ENCODE peak calls at places on chromosomes 4 and X, in six cellular contexts. One of them, this sample, is unnamed.

GRCh38 chr4:1800805-1801204 is 7.7 kb downstream of the FGFR3 start:
- DNase-seq in H9: no peak
- DNase-seq in neuronal stem cell: no peak
- DNase-seq in mesenchymal stem cell: no peak
- DNase-seq in H1: no peak
- DNase-seq in trophoblast cell: no peak
- DNase-seq in this sample: no peak

GRCh38 chr4:62814510-62815047 is 1594.7 kb downstream of the TECRL start:
- DNase-seq in H1: no peak
- DNase-seq in mesenchymal stem cell: no peak
- DNase-seq in H9: no peak
- DNase-seq in neuronal stem cell: peak
- DNase-seq in trophoblast cell: no peak
- DNase-seq in this sample: no peak

GRCh38 chr4:101420661-101421060 is 73.3 kb upstream of the PPP3CA start:
- DNase-seq in mesenchymal stem cell: peak
- DNase-seq in neuronal stem cell: no peak
- DNase-seq in H1: no peak
- DNase-seq in trophoblast cell: no peak
- DNase-seq in H9: no peak
- DNase-seq in this sample: peak

GRCh38 chrX:63424063-63424462 is 72.9 kb upstream of the SPIN4 start:
- DNase-seq in trophoblast cell: no peak
- DNase-seq in H9: no peak
- DNase-seq in H1: no peak
- DNase-seq in mesenchymal stem cell: no peak
- DNase-seq in neuronal stem cell: no peak
- DNase-seq in this sample: no peak

GRCh38 chr4:48137766-48138349 is 3.8 kb upstream of the TXK start:
- DNase-seq in H9: no peak
- DNase-seq in neuronal stem cell: no peak
- DNase-seq in H1: no peak
- DNase-seq in trophoblast cell: no peak
- DNase-seq in mesenchymal stem cell: no peak
- DNase-seq in this sample: no peak

GRCh38 chr4:20254517-20255250 is 3.0 kb downstream of the SLIT2 start:
- DNase-seq in H1: no peak
- DNase-seq in neuronal stem cell: peak
- DNase-seq in H9: peak
- DNase-seq in trophoblast cell: no peak
- DNase-seq in mesenchymal stem cell: peak
- DNase-seq in this sample: peak

GRCh38 chrX:16491461-16491860 is 158.5 kb upstream of the S100G start:
- DNase-seq in trophoblast cell: no peak
- DNase-seq in neuronal stem cell: no peak
- DNase-seq in H9: no peak
- DNase-seq in mesenchymal stem cell: no peak
- DNase-seq in H1: no peak
- DNase-seq in this sample: no peak

GRCh38 chr4:74330295-74330750 is 22.1 kb downstream of the EPGN start:
- DNase-seq in mesenchymal stem cell: no peak
- DNase-seq in H1: no peak
- DNase-seq in trophoblast cell: no peak
- DNase-seq in H9: no peak
- DNase-seq in neuronal stem cell: no peak
- DNase-seq in this sample: no peak

GRCh38 chrX:100687546-100687945 is 43.5 kb downstream of the SRPX2 start:
- DNase-seq in H9: no peak
- DNase-seq in mesenchymal stem cell: no peak
- DNase-seq in H1: no peak
- DNase-seq in trophoblast cell: no peak
- DNase-seq in neuronal stem cell: no peak
- DNase-seq in this sample: no peak

GRCh38 chrX:19566359-19567141 is 51.2 kb upstream of the MAP3K15 start:
- DNase-seq in mesenchymal stem cell: peak
- DNase-seq in H9: no peak
- DNase-seq in trophoblast cell: no peak
- DNase-seq in H1: no peak
- DNase-seq in neuronal stem cell: no peak
- DNase-seq in this sample: peak

GRCh38 chr4:32472918-32473317 is 1752.7 kb downstream of the PCDH7 start:
- DNase-seq in H1: no peak
- DNase-seq in H9: peak
- DNase-seq in neuronal stem cell: no peak
- DNase-seq in trophoblast cell: no peak
- DNase-seq in mesenchymal stem cell: no peak
- DNase-seq in this sample: no peak

GRCh38 chrX:130726661-130727060 is 176.3 kb downstream of the ENOX2 start:
- DNase-seq in H9: no peak
- DNase-seq in neuronal stem cell: no peak
- DNase-seq in H1: no peak
- DNase-seq in mesenchymal stem cell: peak
- DNase-seq in trophoblast cell: peak
- DNase-seq in this sample: peak

GRCh38 chr4:154559141-154559841 is 3.5 kb upstream of the FGB start:
- DNase-seq in mesenchymal stem cell: peak
- DNase-seq in H9: peak
- DNase-seq in H1: no peak
- DNase-seq in trophoblast cell: peak
- DNase-seq in neuronal stem cell: peak
- DNase-seq in this sample: peak

GRCh38 chr4:107248571-107248970 is 212.5 kb upstream of the DKK2 start:
- DNase-seq in mesenchymal stem cell: no peak
- DNase-seq in trophoblast cell: no peak
- DNase-seq in H9: no peak
- DNase-seq in neuronal stem cell: no peak
- DNase-seq in H1: no peak
- DNase-seq in this sample: peak

GRCh38 chr4:2843023-2843908 is at the start of gene ADD1:
- DNase-seq in neuronal stem cell: peak
- DNase-seq in H9: peak
- DNase-seq in H1: peak
- DNase-seq in mesenchymal stem cell: peak
- DNase-seq in trophoblast cell: peak
- DNase-seq in this sample: peak

GRCh38 chrX:153900806-153901752 is 3.4 kb upstream of the AVPR2 start:
- DNase-seq in neuronal stem cell: no peak
- DNase-seq in trophoblast cell: peak
- DNase-seq in H9: peak
- DNase-seq in H1: no peak
- DNase-seq in mesenchymal stem cell: peak
- DNase-seq in this sample: peak

GRCh38 chr4:73869130-73870055 is at the start of gene CXCL1:
- DNase-seq in mesenchymal stem cell: peak
- DNase-seq in H9: peak
- DNase-seq in trophoblast cell: no peak
- DNase-seq in neuronal stem cell: peak
- DNase-seq in H1: peak
- DNase-seq in this sample: no peak

GRCh38 chrX:43633081-43633480 is 23.0 kb upstream of the MAOA start:
- DNase-seq in mesenchymal stem cell: no peak
- DNase-seq in H9: no peak
- DNase-seq in trophoblast cell: no peak
- DNase-seq in H1: no peak
- DNase-seq in neuronal stem cell: no peak
- DNase-seq in this sample: no peak
- H4K91ac ChIP-seq in mesenchymal stem cell: no peak
- H4K91ac ChIP-seq in H9: no peak
- H4K91ac ChIP-seq in trophoblast cell: no peak
- H4K91ac ChIP-seq in H1: no peak
- H4K91ac ChIP-seq in neuronal stem cell: no peak
- H4K91ac ChIP-seq in this sample: no peak

GRCh38 chr4:184061582-184061981 is 156.1 kb downstream of the ENPP6 start:
- DNase-seq in H9: peak
- DNase-seq in H1: no peak
- DNase-seq in mesenchymal stem cell: no peak
- DNase-seq in trophoblast cell: no peak
- DNase-seq in neuronal stem cell: no peak
- DNase-seq in this sample: no peak
- H4K91ac ChIP-seq in H9: no peak
- H4K91ac ChIP-seq in H1: no peak
- H4K91ac ChIP-seq in mesenchymal stem cell: no peak
- H4K91ac ChIP-seq in trophoblast cell: no peak
- H4K91ac ChIP-seq in neuronal stem cell: no peak
- H4K91ac ChIP-seq in this sample: no peak

DNA sequence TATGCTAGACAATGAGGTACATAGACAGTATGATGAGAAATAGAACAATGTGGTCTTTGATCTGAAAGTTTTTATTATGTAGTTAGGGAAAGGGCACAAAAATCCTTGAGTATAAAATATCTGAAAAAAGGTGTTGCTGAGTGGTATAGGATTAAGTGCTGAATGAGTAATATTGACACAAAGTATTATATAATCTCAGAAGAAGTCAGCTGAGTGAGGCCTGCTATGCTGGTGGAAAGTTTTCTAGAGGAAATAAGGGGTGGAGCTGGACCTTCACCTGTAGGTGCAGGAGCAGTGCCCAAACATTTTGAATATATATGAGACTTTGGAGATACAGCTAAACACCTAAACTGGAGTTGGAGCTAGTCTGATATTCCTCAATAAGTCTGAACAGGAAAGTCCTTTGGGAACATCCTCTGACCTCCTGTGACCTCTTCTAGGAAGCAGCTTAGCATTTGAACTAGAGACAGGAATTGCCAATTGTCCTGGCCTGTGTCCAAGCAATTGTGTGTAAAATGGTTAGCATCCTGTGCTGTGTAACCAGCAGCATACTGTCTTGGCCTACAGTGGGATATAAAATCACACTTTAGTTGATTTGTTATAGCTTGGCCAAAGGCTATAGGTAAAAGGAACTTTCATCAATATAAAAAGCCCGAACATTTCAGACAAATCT is 285.3 kb downstream of the ANKRD50 start:
- DNase-seq in trophoblast cell: no peak
- DNase-seq in mesenchymal stem cell: no peak
- DNase-seq in H1: no peak
- DNase-seq in H9: no peak
- DNase-seq in neuronal stem cell: no peak
- DNase-seq in this sample: no peak
- H4K91ac ChIP-seq in trophoblast cell: no peak
- H4K91ac ChIP-seq in mesenchymal stem cell: no peak
- H4K91ac ChIP-seq in H1: no peak
- H4K91ac ChIP-seq in H9: no peak
- H4K91ac ChIP-seq in neuronal stem cell: no peak
- H4K91ac ChIP-seq in this sample: peak

GRCh38 chr4:8320386-8320750 is 50.8 kb downstream of the HTRA3 start:
- DNase-seq in trophoblast cell: no peak
- DNase-seq in neuronal stem cell: no peak
- DNase-seq in mesenchymal stem cell: no peak
- DNase-seq in H9: peak
- DNase-seq in H1: peak
- DNase-seq in this sample: no peak
- H4K91ac ChIP-seq in trophoblast cell: no peak
- H4K91ac ChIP-seq in neuronal stem cell: no peak
- H4K91ac ChIP-seq in mesenchymal stem cell: no peak
- H4K91ac ChIP-seq in H9: no peak
- H4K91ac ChIP-seq in H1: no peak
- H4K91ac ChIP-seq in this sample: no peak

DNA sequence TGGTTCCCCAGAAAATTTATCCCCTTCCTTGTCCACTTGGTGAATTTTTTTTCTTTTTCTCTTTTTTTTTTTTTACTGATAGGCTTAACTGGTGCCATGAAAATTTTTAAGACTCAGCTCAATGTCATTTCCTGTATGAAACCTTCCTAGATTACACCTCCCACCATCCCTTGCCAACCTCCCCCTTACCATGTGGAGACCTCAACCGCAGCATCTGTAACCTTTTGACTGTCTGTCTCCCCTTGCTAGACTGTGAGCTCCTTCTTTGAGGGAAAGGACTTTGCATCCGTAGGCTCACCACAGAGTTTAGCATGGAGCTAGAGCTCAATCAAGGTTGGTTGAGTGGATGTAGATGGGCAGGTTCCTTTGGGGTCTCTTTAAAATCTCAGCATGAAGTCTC is 5.2 kb upstream of the PGRMC1 start:
- DNase-seq in neuronal stem cell: no peak
- DNase-seq in H9: no peak
- DNase-seq in H1: no peak
- DNase-seq in mesenchymal stem cell: no peak
- DNase-seq in trophoblast cell: no peak
- DNase-seq in this sample: no peak
- H4K91ac ChIP-seq in neuronal stem cell: no peak
- H4K91ac ChIP-seq in H9: no peak
- H4K91ac ChIP-seq in H1: no peak
- H4K91ac ChIP-seq in mesenchymal stem cell: no peak
- H4K91ac ChIP-seq in trophoblast cell: no peak
- H4K91ac ChIP-seq in this sample: no peak

GRCh38 chrX:8834393-8834792 is 33.2 kb upstream of the FAM9A start:
- DNase-seq in neuronal stem cell: no peak
- DNase-seq in trophoblast cell: no peak
- DNase-seq in H1: no peak
- DNase-seq in mesenchymal stem cell: no peak
- DNase-seq in H9: no peak
- DNase-seq in this sample: no peak

GRCh38 chrX:8832582-8833378 is 31.6 kb upstream of the FAM9A start:
- DNase-seq in neuronal stem cell: no peak
- DNase-seq in H9: no peak
- DNase-seq in trophoblast cell: no peak
- DNase-seq in H1: no peak
- DNase-seq in mesenchymal stem cell: no peak
- DNase-seq in this sample: no peak
- H4K91ac ChIP-seq in neuronal stem cell: no peak
- H4K91ac ChIP-seq in H9: no peak
- H4K91ac ChIP-seq in trophoblast cell: no peak
- H4K91ac ChIP-seq in H1: no peak
- H4K91ac ChIP-seq in mesenchymal stem cell: no peak
- H4K91ac ChIP-seq in this sample: no peak

DNA sequence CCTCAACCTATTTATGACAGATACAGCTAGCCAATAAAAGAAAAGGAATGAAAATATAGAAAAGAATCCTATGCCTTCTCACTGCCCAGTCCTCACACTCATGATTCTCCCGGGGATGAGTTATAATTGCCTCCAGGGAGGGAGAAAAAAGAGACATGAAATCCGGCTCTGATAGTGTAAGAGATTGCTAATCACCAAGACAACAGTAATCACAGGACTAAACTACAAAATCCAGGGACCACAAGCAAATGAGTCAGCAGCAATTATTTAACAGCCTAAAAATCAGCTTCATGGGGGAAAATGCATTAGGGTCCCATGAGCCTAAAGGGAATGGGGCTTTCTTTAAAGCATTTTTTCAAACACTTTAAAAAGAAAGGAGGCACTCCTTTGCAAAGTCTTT is 95.8 kb upstream of the DUSP21 start:
- DNase-seq in H9: no peak
- DNase-seq in mesenchymal stem cell: peak
- DNase-seq in neuronal stem cell: no peak
- DNase-seq in trophoblast cell: peak
- DNase-seq in H1: no peak
- DNase-seq in this sample: no peak
- H4K91ac ChIP-seq in H9: no peak
- H4K91ac ChIP-seq in mesenchymal stem cell: no peak
- H4K91ac ChIP-seq in neuronal stem cell: no peak
- H4K91ac ChIP-seq in trophoblast cell: no peak
- H4K91ac ChIP-seq in H1: no peak
- H4K91ac ChIP-seq in this sample: no peak

GRCh38 chr4:133596459-133596858 is 447.4 kb downstream of the PCDH10 start:
- DNase-seq in H9: peak
- DNase-seq in H1: peak
- DNase-seq in neuronal stem cell: no peak
- DNase-seq in mesenchymal stem cell: no peak
- DNase-seq in trophoblast cell: no peak
- DNase-seq in this sample: no peak
- H4K91ac ChIP-seq in H9: no peak
- H4K91ac ChIP-seq in H1: no peak
- H4K91ac ChIP-seq in neuronal stem cell: no peak
- H4K91ac ChIP-seq in mesenchymal stem cell: no peak
- H4K91ac ChIP-seq in trophoblast cell: no peak
- H4K91ac ChIP-seq in this sample: no peak